ENCODE peak calls at places on chromosomes 5 and 9, in five cellular contexts. A, O, R, F and H are unnamed samples.

GRCh38 chr5:44783916-44784315 is 24.8 kb upstream of the MRPS30 start:
- DNase-seq in A (no peak), O (no peak), R (no peak), F (no peak), H (no peak)

GRCh38 chr5:139998837-139999236 is 44.3 kb downstream of the NRG2 start:
- DNase-seq in A (no peak), O (no peak), R (no peak), F (no peak), H (no peak)

GRCh38 chr9:27865031-27865438 is 291.8 kb upstream of the C9orf72 start:
- DNase-seq in A (no peak), O (no peak), R (no peak), F (no peak), H (no peak)

GRCh38 chr9:88998506-88998905 is 7.2 kb downstream of the S1PR3 start:
- DNase-seq in A (no peak), O (no peak), R (no peak), F (no peak), H (no peak)

GRCh38 chr5:149938272-149938671 is 6.3 kb downstream of the PDE6A start:
- DNase-seq in A (peak), O (peak), R (no peak), F (no peak), H (no peak)

GRCh38 chr5:7856855-7857254 is 5.9 kb upstream of the CFAP90 start:
- DNase-seq in A (no peak), O (no peak), R (no peak), F (no peak), H (no peak)

GRCh38 chr5:160473736-160474483 is 52.3 kb downstream of the PTTG1 start:
- DNase-seq in A (no peak), O (no peak), R (no peak), F (no peak), H (no peak)

GRCh38 chr5:173592050-173592669 is 24.3 kb downstream of the BOD1 start:
- DNase-seq in A (peak), O (no peak), R (no peak), F (no peak), H (no peak)

GRCh38 chr5:68543212-68543611 is 327.7 kb downstream of the PIK3R1 start:
- DNase-seq in A (no peak), O (no peak), R (no peak), F (no peak), H (no peak)

GRCh38 chr5:139561655-139562451 is 714 bp downstream of the UBE2D2 start:
- DNase-seq in A (peak), O (no peak), R (no peak), F (peak), H (no peak)

GRCh38 chr9:114893622-114894021 is 36.8 kb downstream of the TNFSF8 start:
- DNase-seq in A (no peak), O (no peak), R (no peak), F (no peak), H (no peak)

GRCh38 chr5:143183989-143184388 is 219.5 kb downstream of the NR3C1 start:
- DNase-seq in A (no peak), O (no peak), R (no peak), F (no peak), H (no peak)

GRCh38 chr5:143181173-143181572 is 222.3 kb downstream of the NR3C1 start:
- DNase-seq in A (no peak), O (no peak), R (no peak), F (no peak), H (no peak)

GRCh38 chr5:143180751-143181150 is 222.7 kb downstream of the NR3C1 start:
- DNase-seq in A (no peak), O (no peak), R (no peak), F (no peak), H (no peak)

GRCh38 chr5:143182106-143182505 is 221.4 kb downstream of the NR3C1 start:
- DNase-seq in A (no peak), O (no peak), R (no peak), F (no peak), H (no peak)

GRCh38 chr5:143182901-143183820 is 220.3 kb downstream of the NR3C1 start:
- DNase-seq in A (no peak), O (no peak), R (no peak), F (no peak), H (no peak)
- H3K4me3 ChIP-seq in A (no peak), O (no peak), R (no peak), F (no peak), H (no peak)

DNA sequence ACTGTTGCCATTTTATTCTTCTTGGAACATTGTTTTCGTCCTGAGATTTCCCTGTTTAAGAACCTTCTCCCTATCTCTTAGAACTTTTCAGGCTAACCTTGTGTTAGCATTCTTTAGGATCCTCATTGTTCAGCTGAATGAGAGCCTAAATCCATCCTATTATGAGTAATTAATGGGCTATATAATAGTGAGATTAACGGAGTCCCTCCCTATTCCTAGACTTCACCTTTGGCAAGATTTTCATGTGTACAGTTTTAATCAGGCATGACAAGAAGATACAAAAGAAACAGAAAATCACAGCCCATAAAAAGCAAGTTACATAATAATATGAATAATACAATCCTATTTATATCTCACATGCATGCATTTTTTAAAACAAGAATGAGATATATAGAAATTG is 9.1 kb upstream of the MSMP start:
- DNase-seq in A (no peak), O (no peak), R (no peak), F (no peak), H (no peak)
- TF ChIP-seq CTCF in A (no peak), O (no peak), R (no peak), F (no peak), H (no peak)

GRCh38 chr9:126336350-126337335 is 10.0 kb downstream of the MVB12B start:
- DNase-seq in A (no peak), O (no peak), R (peak), F (no peak), H (no peak)

GRCh38 chr9:126334626-126335621 is 8.3 kb downstream of the MVB12B start:
- DNase-seq in A (no peak), O (no peak), R (peak), F (no peak), H (peak)

GRCh38 chr9:126337690-126338426 is 11.2 kb downstream of the MVB12B start:
- DNase-seq in A (no peak), O (no peak), R (peak), F (no peak), H (no peak)

GRCh38 chr9:126338945-126339344 is 12.3 kb downstream of the MVB12B start:
- DNase-seq in A (no peak), O (no peak), R (peak), F (no peak), H (no peak)

DNA sequence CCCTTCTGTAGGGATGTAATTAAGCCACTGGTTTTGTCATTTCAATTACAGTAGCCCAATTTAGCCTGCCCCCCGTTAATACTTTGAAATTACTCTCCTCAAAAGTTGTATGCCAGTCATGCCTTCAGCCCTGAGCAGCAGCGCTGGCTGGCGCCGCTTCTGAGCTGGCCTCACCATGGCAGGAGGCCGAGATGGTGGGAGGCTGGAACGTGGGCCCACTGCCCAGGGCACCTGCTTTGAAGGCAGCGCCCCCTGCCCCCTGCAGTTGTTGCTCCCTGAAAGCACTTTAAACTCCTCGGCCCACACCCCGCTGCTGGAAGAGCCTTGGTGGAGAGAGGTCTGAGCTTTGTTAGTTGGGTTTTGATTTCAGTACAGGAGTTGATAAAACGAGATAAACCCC is 9.2 kb downstream of the MVB12B start:
- DNase-seq in A (no peak), O (no peak), R (no peak), F (no peak), H (no peak)
- H3K4me3 ChIP-seq in A (no peak), O (no peak), R (no peak), F (no peak), H (no peak)

GRCh38 chr5:9653061-9653460 is 22.9 kb upstream of the TAS2R1 start:
- DNase-seq in A (no peak), O (no peak), R (no peak), F (no peak), H (no peak)
- TF ChIP-seq CTCF in A (no peak), O (no peak), R (no peak), F (no peak), H (no peak)

GRCh38 chr5:96563816-96564215 is 98.4 kb upstream of the CAST start:
- DNase-seq in A (no peak), O (no peak), R (no peak), F (no peak), H (no peak)

GRCh38 chr5:96567188-96567587 is 95.0 kb upstream of the CAST start:
- DNase-seq in A (no peak), O (no peak), R (no peak), F (no peak), H (no peak)

GRCh38 chr5:96566775-96567174 is 95.4 kb upstream of the CAST start:
- DNase-seq in A (no peak), O (no peak), R (no peak), F (no peak), H (no peak)

GRCh38 chr5:96562614-96563013 is 99.6 kb upstream of the CAST start:
- DNase-seq in A (no peak), O (no peak), R (no peak), F (no peak), H (no peak)

GRCh38 chr5:96565843-96566242 is 96.3 kb upstream of the CAST start:
- DNase-seq in A (peak), O (no peak), R (no peak), F (no peak), H (no peak)
- H3K4me3 ChIP-seq in A (no peak), O (no peak), R (no peak), F (no peak), H (no peak)

DNA sequence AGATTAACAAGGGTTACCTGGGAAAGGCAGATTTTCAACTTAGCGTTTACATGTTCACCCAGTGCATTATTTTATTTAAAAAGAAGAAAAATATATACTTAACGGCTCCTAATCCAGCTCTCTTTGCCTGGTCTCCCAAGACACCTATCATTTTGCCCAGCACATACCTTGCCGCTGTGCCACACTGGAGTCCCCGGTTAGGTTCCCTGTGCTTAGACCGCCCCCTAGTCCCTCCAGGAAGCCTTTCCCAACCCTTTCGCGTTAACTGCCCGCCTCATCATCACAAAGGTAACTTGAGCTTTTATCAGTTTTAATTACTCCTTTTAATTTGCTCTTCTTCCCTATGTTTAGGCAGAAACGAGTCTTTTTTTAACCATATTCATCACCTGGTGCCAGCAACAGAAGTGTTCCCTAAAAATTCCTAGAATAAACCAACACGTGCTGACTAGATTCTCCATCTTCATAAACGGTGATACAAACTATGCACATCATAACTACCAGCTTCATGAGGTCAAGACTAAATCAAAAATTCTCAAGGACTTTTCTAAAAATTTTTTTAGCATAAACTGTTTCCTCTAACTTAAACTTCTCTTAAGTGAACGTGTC is 19.7 kb downstream of the DNAJA1 start:
- DNase-seq in A (peak), O (peak), R (no peak), F (no peak), H (no peak)
- TF ChIP-seq CTCF in A (peak), O (no peak), R (no peak), F (no peak), H (peak)

GRCh38 chr5:141101059-141101458 is 786 bp downstream of the PCDHB3 start:
- DNase-seq in A (no peak), O (no peak), R (no peak), F (no peak), H (no peak)

GRCh38 chr5:141095263-141095641 is 837 bp downstream of the PCDHB2 start:
- DNase-seq in A (no peak), O (no peak), R (no peak), F (no peak), H (no peak)

GRCh38 chr5:141094481-141095262 is at the start of gene PCDHB2:
- DNase-seq in A (peak), O (no peak), R (no peak), F (peak), H (no peak)

GRCh38 chr5:141105350-141105749 is 5.1 kb downstream of the PCDHB3 start:
- DNase-seq in A (no peak), O (no peak), R (no peak), F (no peak), H (no peak)

GRCh38 chr5:141100243-141100805 is at the start of gene PCDHB3:
- DNase-seq in A (no peak), O (no peak), R (no peak), F (peak), H (no peak)
- H3K4me3 ChIP-seq in A (no peak), O (no peak), R (no peak), F (peak), H (no peak)

DNA sequence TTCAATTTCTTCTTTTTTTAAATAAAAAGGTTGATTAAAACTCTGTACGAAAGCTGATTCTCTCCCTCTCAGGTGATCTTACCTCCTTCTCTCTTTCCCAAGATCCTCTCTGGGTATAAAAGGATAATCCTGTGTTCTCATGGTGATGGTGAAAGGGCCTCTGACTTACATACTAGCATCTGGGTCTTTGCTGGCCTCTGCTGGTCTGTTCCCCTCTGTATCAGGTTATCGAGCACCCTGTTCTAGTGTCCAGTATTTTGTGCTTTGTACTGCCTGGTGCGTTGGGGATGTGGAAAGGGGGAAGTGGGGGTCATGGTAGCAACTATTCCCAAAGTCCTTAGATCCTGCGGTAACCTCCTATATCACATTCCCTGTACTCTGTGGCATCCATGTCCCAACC is 328.9 kb downstream of the NR2F1-AS1 start:
- DNase-seq in A (no peak), O (no peak), R (no peak), F (no peak), H (no peak)
- TF ChIP-seq CTCF in A (no peak), O (no peak), R (no peak), F (no peak), H (no peak)